ENCODE peak calls at places on chromosomes 1 and 21, in eight cellular contexts. Y is A673, I is body of pancreas, D is pancreas, T is IMR-90, O is adrenal gland, F is heart right ventricle, S is hepatocyte. Z is an unnamed sample.

GRCh38 chr1:53328490-53329182 is 766 bp upstream of the LRP8 start:
- DNase-seq in Y (no peak), I (peak; percentile 10), D (no peak), T (no peak), O (no peak), F (no peak), S (no peak), Z (no peak)

GRCh38 chr1:154607084-154607747 is 770 bp downstream of the ADAR start:
- DNase-seq in Y (peak; percentile 37), I (no peak), D (no peak), T (peak; percentile 79), O (no peak), F (no peak), S (peak; percentile 39), Z (no peak)

GRCh38 chr1:15975358-15975804 is 520 bp downstream of the ZBTB17 start:
- DNase-seq in Y (peak; percentile 49), I (no peak), D (no peak), T (peak; percentile 58), O (peak; percentile 66), F (peak; percentile 64), S (peak; percentile 83), Z (no peak)

GRCh38 chr1:99919221-99919620 is 50.6 kb upstream of the SLC35A3 start:
- DNase-seq in Y (no peak), I (no peak), D (no peak), T (no peak), O (no peak), F (no peak), S (no peak), Z (no peak)

GRCh38 chr21:33360281-33360680 is 35.5 kb downstream of the IFNAR1 start:
- DNase-seq in Y (no peak), I (no peak), D (no peak), T (peak; percentile 80), O (no peak), F (no peak), S (no peak), Z (peak; percentile 75)

GRCh38 chr1:210332719-210333398 is 4.2 kb downstream of the HHAT start:
- DNase-seq in Y (no peak), I (no peak), D (no peak), T (no peak), O (no peak), F (no peak), S (no peak), Z (no peak)

GRCh38 chr1:28577052-28577678 is 14.9 kb upstream of the RAB42 start:
- DNase-seq in Y (no peak), I (no peak), D (no peak), T (no peak), O (no peak), F (no peak), S (no peak), Z (no peak)

GRCh38 chr1:75083848-75084514 is 50.2 kb upstream of the LHX8 start:
- DNase-seq in Y (no peak), I (no peak), D (no peak), T (no peak), O (no peak), F (no peak), S (no peak), Z (no peak)

DNA sequence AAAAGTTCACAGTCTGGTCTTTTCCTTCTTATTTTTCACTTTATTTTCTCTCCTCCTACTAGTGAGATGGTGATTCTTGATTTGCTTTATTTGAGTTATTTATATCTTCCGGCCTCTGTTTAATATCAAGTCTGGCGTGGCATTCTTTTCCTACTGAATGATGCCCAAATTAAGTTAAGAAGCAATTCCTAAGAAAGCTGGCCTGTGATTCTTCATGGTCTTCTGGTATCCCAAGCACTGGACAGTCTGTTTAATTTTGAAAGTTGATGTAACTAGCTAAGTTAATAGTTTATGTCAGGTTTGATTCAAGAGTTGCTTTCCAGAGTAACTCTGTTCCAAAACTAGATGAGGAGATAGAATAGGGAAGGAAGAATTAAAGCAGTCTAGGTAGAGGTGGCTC is 9.2 kb upstream of the ENAH start:
- DNase-seq in Y (no peak), I (no peak), D (no peak), T (no peak), O (no peak), F (no peak), S (no peak), Z (no peak)
- H3K27ac ChIP-seq in Y (no peak overlapping the region), I (no peak overlapping the region), D (no peak overlapping the region), T (no peak overlapping the region), O (no peak overlapping the region), F (peak overlapping the region; percentile 34), S (no peak overlapping the region), Z (no peak overlapping the region)

DNA sequence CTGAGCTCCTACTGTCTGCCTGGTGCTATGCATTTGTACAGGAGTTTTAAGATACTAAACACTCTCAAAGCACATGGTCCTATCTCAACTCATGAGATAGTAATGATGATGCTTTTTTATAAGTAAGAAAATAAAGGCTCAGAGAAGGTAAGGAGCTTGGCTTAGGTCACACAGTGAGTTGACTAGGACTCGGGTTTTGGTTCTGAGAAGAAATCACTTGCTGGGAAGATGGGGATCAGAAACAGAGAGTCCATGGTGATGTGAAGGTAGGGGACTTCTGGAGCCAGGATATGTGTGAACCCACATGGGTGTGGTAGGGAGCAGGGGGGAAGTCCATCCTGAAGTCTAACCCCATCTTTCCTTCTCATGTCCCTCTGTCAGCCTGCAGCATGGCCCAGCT is 3.7 kb downstream of the BCAN start:
- DNase-seq in Y (no peak), I (no peak), D (no peak), T (no peak), O (no peak), F (no peak), S (no peak), Z (no peak)
- H3K27me3 ChIP-seq in Y (peaks cover 100% of the 10 kb centered on the region), I (no peaks in the 10 kb centered on the region), D (peaks cover 6% of the 10 kb centered on the region), T (peaks cover 96% of the 10 kb centered on the region), O (peaks cover 35% of the 10 kb centered on the region), F (peaks cover 67% of the 10 kb centered on the region), S (peaks cover 85% of the 10 kb centered on the region), Z (peaks cover 3% of the 10 kb centered on the region)

GRCh38 chr1:12447301-12447700 is 170.7 kb downstream of the DHRS3 start:
- DNase-seq in Y (no peak), I (no peak), D (no peak), T (peak; percentile 79), O (no peak), F (no peak), S (no peak), Z (no peak)
- H3K27ac ChIP-seq in Y (peak overlapping the region; percentile 62), I (no peak overlapping the region), D (no peak overlapping the region), T (peak overlapping the region; percentile 35), O (no peak overlapping the region), F (no peak overlapping the region), S (peak overlapping the region; percentile 78), Z (no peak overlapping the region)

GRCh38 chr21:44349847-44350772 is 3.3 kb upstream of the TRPM2 start:
- DNase-seq in Y (no peak), I (no peak), D (no peak), T (no peak), O (no peak), F (no peak), S (no peak), Z (no peak)
- H3K27me3 ChIP-seq in Y (peaks cover 32% of the 10 kb centered on the region), I (no peaks in the 10 kb centered on the region), D (no peaks in the 10 kb centered on the region), T (peaks cover 67% of the 10 kb centered on the region), O (peaks cover 32% of the 10 kb centered on the region), F (peaks cover 47% of the 10 kb centered on the region), S (no peaks in the 10 kb centered on the region), Z (peaks cover 3% of the 10 kb centered on the region)

DNA sequence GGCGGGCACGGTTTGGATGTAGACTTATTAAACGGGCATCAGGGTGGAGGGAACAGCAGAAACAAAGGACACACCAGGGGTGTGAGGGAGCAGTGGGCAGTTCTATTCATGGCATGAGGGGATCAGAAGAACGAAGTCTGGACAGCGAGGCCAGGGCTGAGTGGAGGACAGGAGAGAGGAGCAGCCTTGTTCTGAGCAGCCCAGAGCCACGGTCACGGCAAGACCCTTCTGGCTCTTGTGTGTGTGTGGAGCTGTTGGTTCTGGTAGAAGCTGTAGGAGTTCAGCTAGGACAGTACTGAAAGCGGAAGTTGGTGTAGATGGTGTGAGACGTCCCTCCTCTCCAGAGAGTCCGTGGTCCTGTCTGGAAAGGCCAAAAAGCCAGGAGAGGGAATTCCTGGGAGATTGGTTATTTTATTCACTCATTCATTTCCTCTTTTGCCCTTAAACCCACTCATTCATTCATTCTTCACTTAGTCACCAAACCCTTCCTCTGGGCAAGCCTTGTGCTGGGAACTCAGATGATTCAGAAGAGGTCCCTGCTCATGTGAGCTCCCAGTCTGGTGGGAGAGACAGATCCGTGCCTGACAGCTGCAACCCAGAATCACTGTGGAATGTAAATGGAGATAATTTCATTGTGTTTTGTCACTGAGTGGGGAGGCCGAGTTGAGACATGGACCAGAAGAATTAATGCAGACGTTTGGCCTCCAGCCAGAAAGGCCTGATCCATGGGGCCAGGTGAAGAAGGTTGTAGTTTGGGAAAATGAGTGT is 4.1 kb upstream of the ACOT11 start:
- DNase-seq in Y (peak; percentile 49), I (no peak), D (no peak), T (peak; percentile 84), O (no peak), F (no peak), S (no peak), Z (no peak)
- H3K27ac ChIP-seq in Y (no peak overlapping the region), I (no peak overlapping the region), D (no peak overlapping the region), T (peak overlapping the region; percentile 5), O (no peak overlapping the region), F (no peak overlapping the region), S (peak overlapping the region; percentile 83), Z (peak overlapping the region; percentile 82)

DNA sequence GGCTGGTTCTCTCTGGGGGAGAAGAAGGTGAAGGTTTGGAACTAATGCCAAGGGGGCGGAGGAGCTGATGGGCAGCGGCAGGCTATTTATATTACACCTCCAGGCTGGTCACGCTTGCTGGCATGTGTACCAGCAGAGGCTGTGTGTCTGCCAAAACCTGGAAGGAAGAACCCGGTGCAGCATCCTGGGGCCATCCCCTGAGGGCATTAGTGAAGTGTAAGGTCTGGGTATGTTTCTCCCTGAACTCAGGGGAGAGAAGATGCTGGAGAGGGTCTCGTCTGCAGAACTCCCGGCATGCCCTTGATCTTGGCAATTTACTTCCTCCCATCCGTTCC is 5.3 kb downstream of the DISP3 start:
- DNase-seq in Y (no peak), I (no peak), D (no peak), T (no peak), O (no peak), F (peak; percentile 25), S (no peak), Z (no peak)
- H3K27me3 ChIP-seq in Y (peaks cover 99% of the 10 kb centered on the region), I (no peaks in the 10 kb centered on the region), D (no peaks in the 10 kb centered on the region), T (peaks cover 16% of the 10 kb centered on the region), O (peaks cover 30% of the 10 kb centered on the region), F (peaks cover 61% of the 10 kb centered on the region), S (peaks cover 39% of the 10 kb centered on the region), Z (peaks cover 8% of the 10 kb centered on the region)

DNA sequence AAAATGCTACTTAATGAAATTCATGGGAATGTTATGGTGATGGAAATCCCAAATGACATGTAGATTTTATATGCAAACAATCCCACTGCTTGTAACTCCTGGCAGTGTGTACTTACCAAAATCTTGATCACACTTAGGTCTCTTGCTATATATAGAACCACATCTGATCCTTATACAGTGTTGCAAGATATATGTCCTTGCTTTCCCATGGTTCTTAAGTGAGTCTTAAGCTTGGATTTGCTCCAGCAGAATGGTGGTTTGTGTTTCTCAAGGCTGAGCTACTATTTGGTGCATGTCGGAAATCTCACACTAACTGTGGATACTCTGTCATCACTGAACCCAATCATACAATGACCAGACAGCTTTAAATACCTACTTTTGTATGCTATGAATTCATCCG is 50.0 kb downstream of the KCNJ15 start:
- DNase-seq in Y (no peak), I (no peak), D (no peak), T (peak; percentile 99), O (no peak), F (no peak), S (peak; percentile 39), Z (no peak)
- H3K27ac ChIP-seq in Y (no peak overlapping the region), I (peak overlapping the region; percentile 33), D (peak overlapping the region; percentile 27), T (peak overlapping the region; percentile 21), O (no peak overlapping the region), F (peak overlapping the region; percentile 6), S (no peak overlapping the region), Z (no peak overlapping the region)

GRCh38 chr1:207454046-207454964 is at the start of gene CR2:
- DNase-seq in Y (no peak), I (peak; percentile 62), D (peak; percentile 57), T (no peak), O (peak; percentile 17), F (peak; percentile 18), S (peak; percentile 74), Z (no peak)
- H3K27me3 ChIP-seq in Y (peaks cover 96% of the 10 kb centered on the region), I (no peaks in the 10 kb centered on the region), D (no peaks in the 10 kb centered on the region), T (peaks cover 26% of the 10 kb centered on the region), O (peaks cover 39% of the 10 kb centered on the region), F (peaks cover 70% of the 10 kb centered on the region), S (peaks cover 88% of the 10 kb centered on the region), Z (peaks cover 5% of the 10 kb centered on the region)

Z was measured in right atrium auricular region.